ENCODE peak calls at places on chromosomes 4 and X, in seven cellular contexts. G is left lung, F is ovary, M is brain microvascular endothelial cell, Y is cardiac muscle cell, O is BE2C, Z is colonic mucosa. Q is an unnamed sample.
A peak's percentile ranks its signal among the peaks of the same experiment; 100 is the strongest.

GRCh38 chr4:87896020-87896621 is 63.4 kb downstream of the MEPE start:
- DNase-seq in O (no peak), Y (no peak), G (no peak), F (no peak), M (peak; percentile 85), Z (no peak), Q (peak; percentile 91)

GRCh38 chr4:76342191-76342590 is 35.7 kb downstream of the STBD1 start:
- DNase-seq in F (no peak), O (no peak), Y (no peak), M (no peak), G (no peak), Z (no peak), Q (no peak)

GRCh38 chr4:82524570-82525152 is 37.1 kb downstream of the TMEM150C start:
- DNase-seq in O (no peak), G (no peak), F (no peak), Y (no peak), M (no peak), Z (no peak), Q (no peak)

GRCh38 chrX:10158279-10158939 is 1.6 kb downstream of the CLCN4 start:
- DNase-seq in G (peak; percentile 82), F (peak; percentile 57), Z (no peak), M (no peak), O (peak; percentile 50), Y (peak; percentile 42), Q (no peak)

GRCh38 chr4:147160908-147161513 is 215.3 kb upstream of the TTC29 start:
- DNase-seq in M (peak; percentile 73), O (peak; percentile 49), G (no peak), F (no peak), Z (peak; percentile 22), Y (peak; percentile 67), Q (peak; percentile 84)

GRCh38 chrX:40644175-40644574 is 3.2 kb downstream of the CXorf38 start:
- DNase-seq in O (no peak), G (no peak), Z (no peak), M (peak; percentile 2), F (no peak), Y (no peak), Q (peak; percentile 66)

GRCh38 chr4:165384608-165385007 is 5.8 kb downstream of the CPE start:
- DNase-seq in Y (no peak), O (no peak), F (no peak), Z (no peak), G (no peak), M (no peak), Q (peak; percentile 75)

GRCh38 chrX:9197231-9197630 is 163.3 kb upstream of the FAM9B start:
- DNase-seq in G (no peak), O (no peak), Y (no peak), Z (no peak), M (no peak), F (no peak), Q (peak; percentile 9)

GRCh38 chrX:17291998-17292658 is 82.9 kb upstream of the NHS start:
- DNase-seq in M (no peak), Z (no peak), F (no peak), Y (no peak), O (no peak), G (no peak), Q (peak; percentile 24)

GRCh38 chr4:104064650-104065577 is 345.1 kb upstream of the TACR3 start:
- DNase-seq in G (no peak), Y (peak; percentile 73), O (peak; percentile 79), F (peak; percentile 10), M (peak; percentile 12), Z (peak; percentile 25), Q (peak; percentile 30)

GRCh38 chrX:19776753-19777152 is 110.6 kb downstream of the SH3KBP1 start:
- DNase-seq in M (no peak), G (no peak), O (no peak), F (no peak), Z (no peak), Y (no peak), Q (no peak)

GRCh38 chr4:185656467-185656890 is 121.2 kb upstream of the PDLIM3 start:
- DNase-seq in F (peak; percentile 58), Z (no peak), G (no peak), O (no peak), Y (peak; percentile 19), M (peak; percentile 66), Q (peak; percentile 82)

GRCh38 chrX:106178826-106179225 is 10.7 kb downstream of the PWWP3B start:
- DNase-seq in F (no peak), G (no peak), Z (no peak), M (no peak), Y (no peak), O (no peak), Q (peak; percentile 73)

GRCh38 chrX:16665089-16665488 is 15.1 kb downstream of the S100G start:
- DNase-seq in M (peak; percentile 28), Y (no peak), O (no peak), F (no peak), Z (no peak), G (no peak), Q (peak; percentile 75)

GRCh38 chrX:103817502-103817901 is 14.6 kb downstream of the RAB9B start:
- DNase-seq in M (peak; percentile 45), F (no peak), Z (peak; percentile 41), G (no peak), O (peak; percentile 25), Y (peak; percentile 74), Q (peak; percentile 56)

GRCh38 chr4:143431526-143432257 is 81.8 kb upstream of the SMARCA5 start:
- DNase-seq in F (no peak), G (no peak), Y (no peak), M (no peak), Z (no peak), O (no peak), Q (no peak)

GRCh38 chrX:136880003-136880451 is 498 bp downstream of the RBMX start:
- DNase-seq in Y (peak; percentile 22), Z (no peak), G (no peak), O (peak; percentile 24), M (no peak), F (peak; percentile 51), Q (peak; percentile 26)

GRCh38 chrX:110412971-110413726 is 54.5 kb downstream of the RTL9 start:
- DNase-seq in F (peak; percentile 79), M (peak; percentile 48), G (peak; percentile 78), Z (peak; percentile 67), Y (peak; percentile 94), O (peak; percentile 74), Q (peak; percentile 71)

GRCh38 chr4:109729155-109729562 is 711 bp downstream of the PLA2G12A start:
- DNase-seq in F (no peak), Z (no peak), O (no peak), G (no peak), Y (peak; percentile 13), M (no peak), Q (peak; percentile 40)

GRCh38 chr4:174434455-174434854 is 87.8 kb downstream of the HPGD start:
- DNase-seq in G (no peak), Z (no peak), F (no peak), M (no peak), O (no peak), Y (no peak), Q (no peak)

GRCh38 chr4:144750348-144750747 is 104.4 kb downstream of the HHIP start:
- DNase-seq in F (no peak), M (no peak), Y (no peak), Z (no peak), O (no peak), G (no peak), Q (no peak)

GRCh38 chr4:121217385-121217784 is 53.3 kb upstream of the TNIP3 start:
- DNase-seq in Z (no peak), M (peak; percentile 2), Y (no peak), O (no peak), G (no peak), F (no peak), Q (peak; percentile 88)

GRCh38 chr4:40471923-40472322 is 136.8 kb downstream of the CHRNA9 start:
- DNase-seq in M (no peak), G (no peak), O (no peak), F (no peak), Y (no peak), Z (no peak), Q (no peak)

GRCh38 chr4:8340721-8341680 is 71.4 kb downstream of the HTRA3 start:
- DNase-seq in Y (no peak), O (no peak), F (peak; percentile 89), G (peak; percentile 37), Z (peak; percentile 50), M (no peak), Q (no peak)

GRCh38 chr4:71195932-71196331 is 142.9 kb upstream of the SLC4A4 start:
- DNase-seq in Z (no peak), F (no peak), M (peak; percentile 73), Y (peak; percentile 51), O (no peak), G (no peak), Q (peak; percentile 14)

GRCh38 chrX:43357741-43358140 is 298.4 kb upstream of the MAOA start:
- DNase-seq in Z (no peak), F (no peak), G (no peak), M (no peak), Y (no peak), O (no peak), Q (no peak)

GRCh38 chr4:159483110-159483509 is 380.2 kb downstream of the RAPGEF2 start:
- DNase-seq in Y (no peak), O (no peak), F (no peak), G (no peak), Z (no peak), M (no peak), Q (no peak)

GRCh38 chr4:25234390-25235367 is 846 bp downstream of the PI4K2B start:
- DNase-seq in Y (peak; percentile 77), F (peak; percentile 69), G (peak; percentile 90), M (peak; percentile 63), Z (peak; percentile 60), O (peak; percentile 47), Q (peak; percentile 91)

GRCh38 chr4:152189451-152190179 is 346.3 kb downstream of the FBXW7 start:
- DNase-seq in M (no peak), G (no peak), F (no peak), Z (no peak), O (no peak), Y (no peak), Q (no peak)

GRCh38 chrX:118554511-118554910 is 58.9 kb downstream of the DOCK11 start:
- DNase-seq in Y (no peak), O (no peak), G (no peak), Z (no peak), M (no peak), F (no peak), Q (no peak)
- TF ChIP-seq CTCF in Y (no peak), O (no peak), G (no peak), Z (no peak), M (no peak), F (no peak), Q (no peak)

GRCh38 chr4:36280555-36280954 is 861 bp upstream of the DTHD1 start:
- DNase-seq in M (no peak), F (no peak), Y (peak; percentile 67), G (no peak), O (no peak), Z (no peak), Q (no peak)
- H3K4me3 ChIP-seq in M (no peak overlapping the region), F (no peak overlapping the region), Y (no peak overlapping the region), G (no peak overlapping the region), O (no peak overlapping the region), Z (no peak overlapping the region), Q (no peak overlapping the region)

DNA sequence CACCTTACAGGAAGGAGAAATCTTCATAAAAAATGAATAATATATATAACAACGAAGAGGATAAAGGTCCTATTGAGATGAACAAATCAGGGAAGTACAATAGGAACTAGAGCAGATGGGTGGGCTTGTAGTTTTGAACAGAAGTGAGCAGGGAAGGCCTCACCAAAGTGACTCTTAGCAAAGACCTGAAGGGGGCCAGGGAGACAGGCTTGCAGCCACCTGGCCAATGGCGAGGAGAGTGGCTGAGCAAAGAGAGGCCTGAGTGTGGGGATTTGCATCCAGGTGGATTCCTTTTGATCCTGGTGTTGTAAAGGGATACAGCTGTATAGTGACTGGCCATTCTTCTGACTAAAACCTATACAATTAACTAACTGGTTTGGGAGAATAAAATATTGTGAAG is 354.1 kb downstream of the CAMK2D start:
- DNase-seq in G (no peak), Y (no peak), Z (no peak), O (no peak), F (no peak), M (no peak), Q (no peak)
- TF ChIP-seq CTCF in G (no peak), Y (no peak), Z (no peak), O (no peak), F (no peak), M (no peak), Q (no peak)

GRCh38 chrX:5915783-5916182 is 312.9 kb downstream of the NLGN4X start:
- DNase-seq in O (no peak), Y (no peak), M (no peak), F (no peak), Z (no peak), G (no peak), Q (no peak)
- H3K4me3 ChIP-seq in O (no peak overlapping the region), Y (no peak overlapping the region), M (no peak overlapping the region), F (no peak overlapping the region), Z (no peak overlapping the region), G (no peak overlapping the region), Q (no peak overlapping the region)

Q was measured in choroid plexus epithelial cell.